ENCODE peak calls at places on chromosomes 13 and 19, in four cellular contexts. I is GM12878, U is HepG2, K is K562. W is an unnamed sample.

GRCh38 chr13:30366083-30366482 is 56.2 kb upstream of the UBE2L5 start:
- DNase-seq in I (no peak), U (no peak), K (no peak), W (no peak)

GRCh38 chr13:43425234-43425633 is 361.5 kb downstream of the ENOX1 start:
- DNase-seq in I (no peak), K (no peak), U (no peak), W (no peak)

GRCh38 chr13:114259974-114260373 is 21.4 kb upstream of the UPF3A start:
- DNase-seq in U (no peak), K (no peak), I (peak), W (no peak)

GRCh38 chr19:4988770-4989251 is 19.9 kb downstream of the KDM4B start:
- DNase-seq in U (no peak), K (no peak), I (no peak), W (no peak)

GRCh38 chr13:109821038-109821545 is 34.7 kb upstream of the IRS2 start:
- DNase-seq in I (no peak), U (no peak), K (no peak), W (no peak)

GRCh38 chr19:56309511-56310185 is 5.0 kb downstream of the ZSCAN5A start:
- DNase-seq in K (peak), U (peak), I (no peak), W (peak)

GRCh38 chr13:34733720-34734119 is 208.3 kb upstream of the NBEA start:
- DNase-seq in I (no peak), K (no peak), U (no peak), W (no peak)

GRCh38 chr19:46481187-46481586 is 9.8 kb upstream of the PNMA8A start:
- DNase-seq in I (no peak), U (no peak), K (no peak), W (no peak)

GRCh38 chr13:97344250-97345175 is 89.5 kb upstream of the RAP2A start:
- DNase-seq in K (no peak), I (no peak), U (peak), W (peak)

GRCh38 chr19:18433039-18433691 is 4.8 kb downstream of the ISYNA1 start:
- DNase-seq in K (peak), U (no peak), I (no peak), W (peak)

GRCh38 chr13:74135306-74136088 is 1.3 kb upstream of the KLF12 start:
- DNase-seq in K (peak), U (no peak), I (peak), W (peak)

GRCh38 chr13:101085551-101085950 is 330.8 kb downstream of the NALCN start:
- DNase-seq in U (no peak), I (no peak), K (no peak), W (no peak)

GRCh38 chr13:19836472-19836871 is 27.0 kb downstream of the ZMYM5 start:
- DNase-seq in U (no peak), K (no peak), I (no peak), W (no peak)

GRCh38 chr13:107422421-107422820 is 792.9 kb downstream of the LIG4 start:
- DNase-seq in K (no peak), U (no peak), I (no peak), W (no peak)

GRCh38 chr19:7874080-7874856 is at the start of gene PRR36:
- DNase-seq in K (peak), U (peak), I (no peak), W (peak)

GRCh38 chr19:4304509-4305252 is at the start of gene FSD1:
- DNase-seq in K (peak), I (no peak), U (no peak), W (peak)

GRCh38 chr19:2362970-2363300 is 2.9 kb downstream of the TMPRSS9 start:
- DNase-seq in U (no peak), K (no peak), I (no peak), W (no peak)

DNA sequence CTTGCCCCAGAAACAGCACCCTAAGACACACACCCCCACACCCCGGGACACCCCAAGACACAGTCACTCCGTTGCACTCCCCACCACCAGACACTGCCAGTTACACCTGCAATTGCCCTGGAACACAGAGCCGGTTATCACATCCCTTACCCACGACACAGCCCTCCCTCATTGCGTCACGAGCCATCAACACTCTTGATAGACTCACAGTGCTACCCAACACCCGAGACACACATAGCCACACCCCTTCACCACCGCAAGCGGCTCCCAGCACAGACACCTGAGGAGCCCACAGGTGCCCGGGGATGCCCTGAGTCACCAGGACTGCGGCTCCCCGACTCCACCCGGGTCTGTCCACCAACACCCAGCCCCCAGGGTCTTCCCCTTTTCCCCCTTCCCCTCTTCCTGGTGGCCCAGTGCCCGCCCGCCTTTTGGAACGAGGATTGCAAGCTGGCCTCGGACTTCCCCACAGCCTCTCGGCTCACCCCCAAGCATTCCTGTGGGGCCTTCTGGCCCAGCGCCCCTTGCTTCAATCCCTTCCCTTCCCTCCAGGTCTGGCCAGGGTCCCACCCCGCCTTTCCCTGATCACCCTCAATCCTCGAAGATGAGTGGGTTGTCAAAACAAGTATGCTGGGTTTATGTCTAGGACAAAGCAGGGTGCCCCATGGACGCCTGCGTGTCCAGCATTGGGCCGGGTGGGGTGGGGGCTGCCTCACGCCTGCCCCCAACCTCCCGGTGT is 1.7 kb upstream of the PTGER1 start:
- DNase-seq in I (no peak), U (no peak), K (peak), W (no peak)
- TF ChIP-seq ETV6 in I (no peak), U (no peak), K (no peak), W (no peak)

DNA sequence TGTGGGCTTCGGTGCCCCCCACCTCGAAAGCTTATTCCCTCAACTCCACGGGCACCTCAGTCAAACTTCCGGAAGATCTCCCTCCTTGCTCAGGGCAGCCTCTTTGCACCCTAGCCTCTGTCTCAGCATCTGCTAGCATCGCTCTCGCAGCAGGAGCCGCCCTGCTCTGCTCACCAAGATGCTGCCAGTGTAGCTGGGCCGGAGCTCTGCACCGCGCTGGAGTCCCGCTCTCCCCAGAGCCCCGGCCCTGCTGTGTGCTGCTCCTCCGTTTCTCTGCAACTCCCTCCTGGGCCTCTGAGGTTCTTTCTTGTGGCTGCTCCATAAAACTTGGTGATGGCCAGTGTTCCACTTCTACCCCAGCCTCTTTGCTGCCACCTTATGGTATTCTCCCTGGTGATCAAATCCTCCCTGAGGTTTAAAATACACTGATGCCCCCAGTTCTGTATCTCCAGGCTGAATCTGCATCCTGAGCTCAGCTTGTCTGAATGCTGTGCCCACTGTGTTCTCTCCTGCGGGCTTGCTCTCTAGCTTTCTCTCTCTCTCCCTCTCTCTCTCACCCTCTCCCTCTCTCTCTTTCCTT is 198.0 kb downstream of the UQCRFS1 start:
- DNase-seq in U (no peak), I (no peak), K (no peak), W (no peak)
- TF ChIP-seq ETV6 in U (no peak), I (no peak), K (no peak), W (no peak)

DNA sequence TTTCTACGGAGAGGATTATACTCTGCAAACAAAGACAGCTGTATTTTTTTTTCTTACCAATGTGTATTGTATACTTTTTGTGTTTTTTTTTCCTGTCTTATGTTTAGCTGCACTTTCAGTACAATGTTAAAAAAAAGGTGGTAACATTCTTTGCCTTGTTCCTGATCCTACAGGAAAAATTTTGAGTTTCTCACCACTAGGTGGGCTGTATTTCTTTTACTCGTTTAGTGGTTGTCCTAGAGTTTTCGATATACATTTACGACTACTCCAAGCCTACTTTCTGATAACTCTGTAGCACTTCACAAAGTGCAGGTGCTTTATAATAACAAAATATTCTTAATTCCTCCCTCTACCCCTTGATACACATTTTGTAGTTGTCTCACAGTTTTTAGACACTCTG is 652.2 kb downstream of the UQCRFS1 start:
- DNase-seq in K (peak), U (no peak), I (no peak), W (no peak)
- TF ChIP-seq ETV6 in K (no peak), U (no peak), I (no peak), W (no peak)

GRCh38 chr19:34732548-34733255 is 1.3 kb upstream of the ZNF181 start:
- DNase-seq in I (no peak), K (peak), U (no peak), W (no peak)

GRCh38 chr19:34733826-34734600 is at the start of gene ZNF181:
- DNase-seq in I (peak), U (peak), K (peak), W (peak)

GRCh38 chr19:34731964-34732363 is 2.1 kb upstream of the ZNF181 start:
- DNase-seq in U (no peak), I (no peak), K (no peak), W (no peak)

GRCh38 chr19:34734601-34735103 is 609 bp downstream of the ZNF181 start:
- DNase-seq in U (no peak), K (no peak), I (no peak), W (no peak)

DNA sequence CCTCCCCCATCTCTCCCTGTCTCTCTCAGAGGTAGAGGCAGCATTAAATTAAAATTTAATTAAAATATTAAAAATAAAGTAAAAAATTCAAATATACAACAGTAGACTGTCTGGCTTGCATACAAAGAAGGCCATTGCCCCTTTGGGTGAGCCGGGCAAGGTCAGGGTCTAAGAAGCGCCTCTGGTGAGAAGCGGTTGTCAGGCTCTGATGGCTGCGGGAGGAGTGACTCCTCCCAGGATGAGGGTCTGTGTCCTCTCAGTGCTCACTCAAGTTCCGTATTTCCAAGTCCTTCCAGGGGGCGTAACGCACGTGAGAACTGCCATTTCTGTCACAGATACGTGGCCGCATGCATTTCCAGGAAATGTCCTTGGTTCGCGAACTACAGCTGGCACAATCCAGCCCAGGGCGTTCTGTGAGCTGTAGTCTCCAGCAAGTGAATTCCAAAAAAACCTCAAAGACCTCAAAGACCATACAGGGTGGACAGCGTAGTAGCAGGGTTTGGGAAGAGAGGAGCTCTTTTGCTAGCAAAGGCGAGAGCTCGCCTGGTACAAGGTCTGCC is 697 bp upstream of the ZNF181 start:
- DNase-seq in I (no peak), K (peak), U (peak), W (peak)
- TF ChIP-seq ETV6 in I (no peak), K (no peak), U (no peak), W (no peak)

DNA sequence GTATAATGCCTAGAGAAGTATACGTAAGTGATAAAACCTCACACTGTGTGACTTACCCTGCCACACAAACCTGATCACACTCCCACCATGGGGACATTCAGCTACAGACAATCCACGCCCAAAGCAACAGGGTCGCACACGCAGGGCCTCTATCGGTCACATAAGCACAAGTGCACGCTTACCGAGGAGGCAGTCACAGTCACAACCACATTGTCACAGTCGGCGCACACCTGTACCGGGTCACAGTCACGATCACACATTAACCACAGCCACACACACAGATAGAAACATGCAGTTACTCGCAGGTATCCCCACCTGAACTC is 584 bp downstream of the ZNF566 start:
- DNase-seq in I (no peak), K (peak), U (peak), W (no peak)
- TF ChIP-seq ETV6 in I (no peak), K (no peak), U (no peak), W (no peak)

DNA sequence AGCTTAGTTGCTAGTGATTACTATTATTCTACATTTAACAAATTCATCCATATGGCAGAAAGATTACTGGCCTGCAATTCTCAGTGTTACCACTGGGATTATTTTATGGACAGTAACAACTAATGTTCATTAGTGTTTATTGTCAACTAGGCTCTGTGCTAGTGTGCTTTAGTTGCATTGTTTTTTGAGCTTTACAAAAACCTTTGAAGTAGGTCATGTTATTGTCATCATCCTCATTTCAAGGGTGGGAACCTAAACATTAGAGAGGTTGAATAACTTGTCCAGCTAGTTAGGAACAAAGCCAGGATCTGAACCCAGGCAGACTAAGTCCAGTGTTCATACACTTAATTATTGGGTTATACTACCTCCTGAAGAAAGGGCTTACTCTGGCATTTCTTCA is 27.8 kb upstream of the TDRD3 start:
- DNase-seq in I (no peak), U (no peak), K (no peak), W (no peak)
- TF ChIP-seq ETV6 in I (no peak), U (no peak), K (no peak), W (no peak)